ENCODE peak calls at places on chromosomes 11 and 22, in nine cellular contexts. One of them, this sample, is unnamed.

GRCh38 chr11:9004310-9004945 is 627 bp upstream of the NRIP3 start:
- DNase-seq in upper lobe of right lung: peak; percentile 68
- DNase-seq in RWPE2: no peak
- DNase-seq in GM23248: no peak
- DNase-seq in CD8-positive, alpha-beta memory T cell: peak; percentile 50
- DNase-seq in coronary artery: no peak
- DNase-seq in Peyer's patch: no peak
- DNase-seq in SJCRH30: peak; percentile 10
- DNase-seq in stomach: no peak
- DNase-seq in this sample: peak; percentile 83

GRCh38 chr11:119547511-119547910 is 124.5 kb upstream of the THY1 start:
- DNase-seq in upper lobe of right lung: no peak
- DNase-seq in RWPE2: no peak
- DNase-seq in GM23248: no peak
- DNase-seq in CD8-positive, alpha-beta memory T cell: no peak
- DNase-seq in coronary artery: no peak
- DNase-seq in Peyer's patch: no peak
- DNase-seq in SJCRH30: no peak
- DNase-seq in stomach: no peak
- DNase-seq in this sample: no peak

GRCh38 chr11:17746096-17746495 is 11.5 kb downstream of the KCNC1 start:
- DNase-seq in upper lobe of right lung: peak; percentile 40
- DNase-seq in RWPE2: no peak
- DNase-seq in GM23248: no peak
- DNase-seq in CD8-positive, alpha-beta memory T cell: peak; percentile 14
- DNase-seq in coronary artery: no peak
- DNase-seq in Peyer's patch: no peak
- DNase-seq in SJCRH30: no peak
- DNase-seq in stomach: no peak
- DNase-seq in this sample: peak; percentile 47

GRCh38 chr11:16406226-16406625 is 49.9 kb upstream of the SOX6 start:
- DNase-seq in upper lobe of right lung: no peak
- DNase-seq in RWPE2: no peak
- DNase-seq in GM23248: no peak
- DNase-seq in CD8-positive, alpha-beta memory T cell: no peak
- DNase-seq in coronary artery: no peak
- DNase-seq in Peyer's patch: no peak
- DNase-seq in SJCRH30: no peak
- DNase-seq in stomach: no peak
- DNase-seq in this sample: no peak

GRCh38 chr22:44957267-44957905 is 52.4 kb downstream of the PHF21B start:
- DNase-seq in upper lobe of right lung: no peak
- DNase-seq in RWPE2: no peak
- DNase-seq in GM23248: peak; percentile 22
- DNase-seq in CD8-positive, alpha-beta memory T cell: no peak
- DNase-seq in coronary artery: no peak
- DNase-seq in Peyer's patch: no peak
- DNase-seq in SJCRH30: no peak
- DNase-seq in stomach: no peak
- DNase-seq in this sample: no peak

GRCh38 chr11:27282141-27282590 is 80.8 kb downstream of the CCDC34 start:
- DNase-seq in upper lobe of right lung: no peak
- DNase-seq in RWPE2: no peak
- DNase-seq in GM23248: peak; percentile 92
- DNase-seq in CD8-positive, alpha-beta memory T cell: no peak
- DNase-seq in coronary artery: peak; percentile 85
- DNase-seq in Peyer's patch: no peak
- DNase-seq in SJCRH30: peak; percentile 56
- DNase-seq in stomach: no peak
- DNase-seq in this sample: no peak

GRCh38 chr11:46050065-46050464 is 71.2 kb downstream of the PHF21A start:
- DNase-seq in upper lobe of right lung: no peak
- DNase-seq in RWPE2: no peak
- DNase-seq in GM23248: peak; percentile 87
- DNase-seq in CD8-positive, alpha-beta memory T cell: no peak
- DNase-seq in coronary artery: no peak
- DNase-seq in Peyer's patch: no peak
- DNase-seq in SJCRH30: peak; percentile 21
- DNase-seq in stomach: no peak
- DNase-seq in this sample: no peak

GRCh38 chr11:66281001-66281400 is 3.0 kb downstream of the CNIH2 start:
- DNase-seq in upper lobe of right lung: no peak
- DNase-seq in RWPE2: no peak
- DNase-seq in GM23248: peak; percentile 47
- DNase-seq in CD8-positive, alpha-beta memory T cell: no peak
- DNase-seq in coronary artery: no peak
- DNase-seq in Peyer's patch: no peak
- DNase-seq in SJCRH30: no peak
- DNase-seq in stomach: no peak
- DNase-seq in this sample: no peak

GRCh38 chr11:19018901-19019300 is 41.6 kb downstream of the MRGPRX2 start:
- DNase-seq in upper lobe of right lung: no peak
- DNase-seq in RWPE2: no peak
- DNase-seq in GM23248: no peak
- DNase-seq in CD8-positive, alpha-beta memory T cell: no peak
- DNase-seq in coronary artery: no peak
- DNase-seq in Peyer's patch: no peak
- DNase-seq in SJCRH30: peak; percentile 19
- DNase-seq in stomach: no peak
- DNase-seq in this sample: no peak

GRCh38 chr11:131691558-131692041 is 321.2 kb downstream of the NTM start:
- DNase-seq in upper lobe of right lung: no peak
- DNase-seq in RWPE2: no peak
- DNase-seq in GM23248: peak; percentile 76
- DNase-seq in CD8-positive, alpha-beta memory T cell: no peak
- DNase-seq in coronary artery: no peak
- DNase-seq in Peyer's patch: no peak
- DNase-seq in SJCRH30: no peak
- DNase-seq in stomach: no peak
- DNase-seq in this sample: no peak

GRCh38 chr11:4643084-4643483 is 698 bp upstream of the OR51E1 start:
- DNase-seq in upper lobe of right lung: no peak
- DNase-seq in RWPE2: no peak
- DNase-seq in GM23248: no peak
- DNase-seq in CD8-positive, alpha-beta memory T cell: no peak
- DNase-seq in coronary artery: no peak
- DNase-seq in Peyer's patch: no peak
- DNase-seq in SJCRH30: peak; percentile 29
- DNase-seq in stomach: no peak
- DNase-seq in this sample: no peak
- H3K27ac ChIP-seq in upper lobe of right lung: no peak overlapping the region
- H3K27ac ChIP-seq in RWPE2: no peak overlapping the region
- H3K27ac ChIP-seq in GM23248: no peak overlapping the region
- H3K27ac ChIP-seq in CD8-positive, alpha-beta memory T cell: no peak overlapping the region
- H3K27ac ChIP-seq in coronary artery: no peak overlapping the region
- H3K27ac ChIP-seq in Peyer's patch: no peak overlapping the region
- H3K27ac ChIP-seq in SJCRH30: no peak overlapping the region
- H3K27ac ChIP-seq in stomach: no peak overlapping the region
- H3K27ac ChIP-seq in this sample: no peak overlapping the region

GRCh38 chr22:24455039-24455438 is 27.6 kb downstream of the ADORA2A start:
- DNase-seq in upper lobe of right lung: no peak
- DNase-seq in RWPE2: peak; percentile 2
- DNase-seq in GM23248: no peak
- DNase-seq in CD8-positive, alpha-beta memory T cell: no peak
- DNase-seq in coronary artery: no peak
- DNase-seq in Peyer's patch: no peak
- DNase-seq in SJCRH30: no peak
- DNase-seq in stomach: no peak
- DNase-seq in this sample: no peak
- H3K27ac ChIP-seq in upper lobe of right lung: no peak overlapping the region
- H3K27ac ChIP-seq in RWPE2: no peak overlapping the region
- H3K27ac ChIP-seq in GM23248: no peak overlapping the region
- H3K27ac ChIP-seq in CD8-positive, alpha-beta memory T cell: no peak overlapping the region
- H3K27ac ChIP-seq in coronary artery: no peak overlapping the region
- H3K27ac ChIP-seq in Peyer's patch: no peak overlapping the region
- H3K27ac ChIP-seq in SJCRH30: no peak overlapping the region
- H3K27ac ChIP-seq in stomach: no peak overlapping the region
- H3K27ac ChIP-seq in this sample: no peak overlapping the region

GRCh38 chr11:97738751-97739150 is 1282.0 kb upstream of the CNTN5 start:
- DNase-seq in upper lobe of right lung: no peak
- DNase-seq in RWPE2: no peak
- DNase-seq in GM23248: no peak
- DNase-seq in CD8-positive, alpha-beta memory T cell: no peak
- DNase-seq in coronary artery: no peak
- DNase-seq in Peyer's patch: no peak
- DNase-seq in SJCRH30: no peak
- DNase-seq in stomach: no peak
- DNase-seq in this sample: no peak
- H3K27ac ChIP-seq in upper lobe of right lung: no peak overlapping the region
- H3K27ac ChIP-seq in RWPE2: no peak overlapping the region
- H3K27ac ChIP-seq in GM23248: no peak overlapping the region
- H3K27ac ChIP-seq in CD8-positive, alpha-beta memory T cell: no peak overlapping the region
- H3K27ac ChIP-seq in coronary artery: no peak overlapping the region
- H3K27ac ChIP-seq in Peyer's patch: no peak overlapping the region
- H3K27ac ChIP-seq in SJCRH30: no peak overlapping the region
- H3K27ac ChIP-seq in stomach: no peak overlapping the region
- H3K27ac ChIP-seq in this sample: no peak overlapping the region

GRCh38 chr11:96257036-96257435 is 86.0 kb downstream of the MAML2 start:
- DNase-seq in upper lobe of right lung: no peak
- DNase-seq in RWPE2: no peak
- DNase-seq in GM23248: no peak
- DNase-seq in CD8-positive, alpha-beta memory T cell: no peak
- DNase-seq in coronary artery: no peak
- DNase-seq in Peyer's patch: no peak
- DNase-seq in SJCRH30: no peak
- DNase-seq in stomach: no peak
- DNase-seq in this sample: no peak

GRCh38 chr11:96257972-96258951 is 84.7 kb downstream of the MAML2 start:
- DNase-seq in upper lobe of right lung: no peak
- DNase-seq in RWPE2: no peak
- DNase-seq in GM23248: peak; percentile 49
- DNase-seq in CD8-positive, alpha-beta memory T cell: peak; percentile 66
- DNase-seq in coronary artery: no peak
- DNase-seq in Peyer's patch: peak; percentile 69
- DNase-seq in SJCRH30: no peak
- DNase-seq in stomach: no peak
- DNase-seq in this sample: no peak

GRCh38 chr11:96260067-96260511 is 82.9 kb downstream of the MAML2 start:
- DNase-seq in upper lobe of right lung: no peak
- DNase-seq in RWPE2: no peak
- DNase-seq in GM23248: no peak
- DNase-seq in CD8-positive, alpha-beta memory T cell: no peak
- DNase-seq in coronary artery: no peak
- DNase-seq in Peyer's patch: no peak
- DNase-seq in SJCRH30: no peak
- DNase-seq in stomach: no peak
- DNase-seq in this sample: no peak

GRCh38 chr11:96260526-96260925 is 82.5 kb downstream of the MAML2 start:
- DNase-seq in upper lobe of right lung: no peak
- DNase-seq in RWPE2: no peak
- DNase-seq in GM23248: peak; percentile 58
- DNase-seq in CD8-positive, alpha-beta memory T cell: no peak
- DNase-seq in coronary artery: no peak
- DNase-seq in Peyer's patch: no peak
- DNase-seq in SJCRH30: no peak
- DNase-seq in stomach: no peak
- DNase-seq in this sample: no peak

DNA sequence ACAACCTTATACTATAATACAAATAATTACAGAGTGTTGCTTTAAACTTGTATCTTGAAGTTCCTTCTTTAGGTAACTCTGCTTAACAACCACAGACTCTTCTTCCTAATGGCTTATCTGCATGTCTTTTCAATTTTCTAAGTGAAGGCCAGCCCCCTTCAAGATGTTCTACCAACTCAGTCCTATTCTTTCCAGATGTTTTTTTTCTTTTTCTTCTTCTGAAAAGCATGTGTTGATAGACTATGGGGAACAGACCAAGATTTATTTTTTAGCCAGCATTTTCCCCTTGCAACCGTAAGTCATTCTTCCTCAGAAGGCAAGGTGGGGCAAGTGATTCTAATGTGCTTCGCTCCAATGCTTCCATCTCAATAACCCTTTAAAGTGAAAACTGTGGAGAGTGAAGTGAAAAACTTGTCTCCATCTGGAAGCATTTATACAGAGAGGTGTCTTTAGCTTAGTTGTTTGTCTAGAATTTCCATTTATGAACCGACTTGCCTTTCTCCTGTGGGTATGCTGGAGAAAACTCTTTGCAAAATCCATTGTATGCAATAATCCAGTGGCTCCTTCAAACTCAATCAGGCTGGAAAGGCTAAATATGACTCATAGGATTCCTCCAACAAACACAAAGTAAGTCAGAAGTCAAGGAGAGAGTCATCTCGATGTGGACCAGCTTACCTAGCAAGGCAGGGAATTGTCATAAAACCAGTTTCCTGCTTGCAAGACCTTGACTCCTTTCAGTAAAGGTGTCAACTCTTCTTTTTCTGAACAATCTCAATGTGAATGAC is 83.8 kb downstream of the MAML2 start:
- DNase-seq in upper lobe of right lung: no peak
- DNase-seq in RWPE2: no peak
- DNase-seq in GM23248: peak; percentile 87
- DNase-seq in CD8-positive, alpha-beta memory T cell: no peak
- DNase-seq in coronary artery: no peak
- DNase-seq in Peyer's patch: no peak
- DNase-seq in SJCRH30: no peak
- DNase-seq in stomach: no peak
- DNase-seq in this sample: no peak
- H3K27ac ChIP-seq in upper lobe of right lung: peak overlapping the region; percentile 71
- H3K27ac ChIP-seq in RWPE2: peak overlapping the region; percentile 57
- H3K27ac ChIP-seq in GM23248: peak overlapping the region; percentile 71
- H3K27ac ChIP-seq in CD8-positive, alpha-beta memory T cell: peak overlapping the region; percentile 49
- H3K27ac ChIP-seq in coronary artery: no peak overlapping the region
- H3K27ac ChIP-seq in Peyer's patch: peak overlapping the region; percentile 69
- H3K27ac ChIP-seq in SJCRH30: no peak overlapping the region
- H3K27ac ChIP-seq in stomach: peak overlapping the region; percentile 59
- H3K27ac ChIP-seq in this sample: peak overlapping the region; percentile 89

GRCh38 chr11:13280777-13281176 is 3.2 kb downstream of the BMAL1 start:
- DNase-seq in upper lobe of right lung: no peak
- DNase-seq in RWPE2: no peak
- DNase-seq in GM23248: no peak
- DNase-seq in CD8-positive, alpha-beta memory T cell: no peak
- DNase-seq in coronary artery: no peak
- DNase-seq in Peyer's patch: no peak
- DNase-seq in SJCRH30: no peak
- DNase-seq in stomach: no peak
- DNase-seq in this sample: no peak

GRCh38 chr11:13284776-13285588 is 7.4 kb downstream of the BMAL1 start:
- DNase-seq in upper lobe of right lung: no peak
- DNase-seq in RWPE2: no peak
- DNase-seq in GM23248: no peak
- DNase-seq in CD8-positive, alpha-beta memory T cell: no peak
- DNase-seq in coronary artery: no peak
- DNase-seq in Peyer's patch: no peak
- DNase-seq in SJCRH30: no peak
- DNase-seq in stomach: no peak
- DNase-seq in this sample: no peak

GRCh38 chr11:13280323-13280722 is 2.7 kb downstream of the BMAL1 start:
- DNase-seq in upper lobe of right lung: no peak
- DNase-seq in RWPE2: no peak
- DNase-seq in GM23248: no peak
- DNase-seq in CD8-positive, alpha-beta memory T cell: no peak
- DNase-seq in coronary artery: no peak
- DNase-seq in Peyer's patch: no peak
- DNase-seq in SJCRH30: no peak
- DNase-seq in stomach: no peak
- DNase-seq in this sample: no peak

GRCh38 chr11:13286247-13286821 is 8.7 kb downstream of the BMAL1 start:
- DNase-seq in upper lobe of right lung: no peak
- DNase-seq in RWPE2: no peak
- DNase-seq in GM23248: no peak
- DNase-seq in CD8-positive, alpha-beta memory T cell: no peak
- DNase-seq in coronary artery: no peak
- DNase-seq in Peyer's patch: no peak
- DNase-seq in SJCRH30: no peak
- DNase-seq in stomach: no peak
- DNase-seq in this sample: no peak

GRCh38 chr11:13283636-13284035 is 6.0 kb downstream of the BMAL1 start:
- DNase-seq in upper lobe of right lung: no peak
- DNase-seq in RWPE2: no peak
- DNase-seq in GM23248: no peak
- DNase-seq in CD8-positive, alpha-beta memory T cell: no peak
- DNase-seq in coronary artery: no peak
- DNase-seq in Peyer's patch: no peak
- DNase-seq in SJCRH30: no peak
- DNase-seq in stomach: no peak
- DNase-seq in this sample: no peak
- H3K27ac ChIP-seq in upper lobe of right lung: no peak overlapping the region
- H3K27ac ChIP-seq in RWPE2: no peak overlapping the region
- H3K27ac ChIP-seq in GM23248: no peak overlapping the region
- H3K27ac ChIP-seq in CD8-positive, alpha-beta memory T cell: no peak overlapping the region
- H3K27ac ChIP-seq in coronary artery: no peak overlapping the region
- H3K27ac ChIP-seq in Peyer's patch: no peak overlapping the region
- H3K27ac ChIP-seq in SJCRH30: no peak overlapping the region
- H3K27ac ChIP-seq in stomach: no peak overlapping the region
- H3K27ac ChIP-seq in this sample: no peak overlapping the region

This sample was measured in spleen.